ENCODE peak calls at places on chromosomes 12 and 14, in four cellular contexts. Z, H, X and P are unnamed samples. For H3K36me3, the result is how much of the 10 kb centered on the place peaks cover.

GRCh38 chr14:68759912-68760311 is 33.0 kb downstream of the ZFP36L1 start:
- DNase-seq in Z (no peak), H (no peak), X (no peak), P (no peak)

GRCh38 chr12:124233846-124234620 is 60.9 kb upstream of the RFLNA start:
- DNase-seq in Z (no peak), H (no peak), X (no peak), P (no peak)

GRCh38 chr14:44291516-44291915 is 215.6 kb downstream of the FSCB start:
- DNase-seq in Z (no peak), H (no peak), X (no peak), P (no peak)

GRCh38 chr12:47415054-47415453 is 290.8 kb downstream of the RPAP3 start:
- DNase-seq in Z (no peak), H (no peak), X (no peak), P (no peak)

GRCh38 chr12:46800160-46800559 is 25.6 kb downstream of the SLC38A4 start:
- DNase-seq in Z (no peak), H (no peak), X (no peak), P (no peak)

GRCh38 chr12:102053062-102053349 is 8.8 kb downstream of the WASHC3 start:
- DNase-seq in Z (no peak), H (no peak), X (no peak), P (no peak)

GRCh38 chr12:91078501-91078900 is 20.7 kb upstream of the KERA start:
- DNase-seq in Z (no peak), H (no peak), X (no peak), P (no peak)

GRCh38 chr12:89655851-89656250 is 52.8 kb downstream of the ATP2B1 start:
- DNase-seq in Z (no peak), H (no peak), X (no peak), P (no peak)

GRCh38 chr12:5244513-5244972 is 187.4 kb upstream of the NTF3 start:
- DNase-seq in Z (peak), H (no peak), X (no peak), P (no peak)

GRCh38 chr12:4014858-4015224 is 141.6 kb upstream of the PARP11 start:
- DNase-seq in Z (no peak), H (no peak), X (no peak), P (no peak)

GRCh38 chr12:128976120-128976519 is 122.8 kb downstream of the GLT1D1 start:
- DNase-seq in Z (peak), H (peak), X (no peak), P (peak)

GRCh38 chr12:79402626-79403025 is 288.1 kb downstream of the PAWR start:
- DNase-seq in Z (no peak), H (no peak), X (no peak), P (no peak)

GRCh38 chr14:78933948-78934524 is 763.9 kb downstream of the NRXN3 start:
- DNase-seq in Z (peak), H (no peak), X (no peak), P (peak)

GRCh38 chr12:31783996-31784645 is 55.3 kb upstream of the AMN1 start:
- DNase-seq in Z (no peak), H (no peak), X (no peak), P (peak)

GRCh38 chr12:131832393-131833231 is 4.4 kb downstream of the MMP17 start:
- DNase-seq in Z (peak), H (peak), X (no peak), P (peak)

GRCh38 chr14:93648440-93649168 is 139.7 kb downstream of the PRIMA1 start:
- DNase-seq in Z (peak), H (no peak), X (no peak), P (peak)

GRCh38 chr12:76360316-76360715 is 12.1 kb upstream of the BBS10 start:
- DNase-seq in Z (no peak), H (no peak), X (no peak), P (no peak)

GRCh38 chr14:51552768-51553426 is 98.8 kb upstream of the FRMD6 start:
- DNase-seq in Z (peak), H (no peak), X (no peak), P (no peak)

GRCh38 chr14:102241147-102241546 is 63.8 kb downstream of the MOK start:
- DNase-seq in Z (no peak), H (no peak), X (no peak), P (no peak)

DNA sequence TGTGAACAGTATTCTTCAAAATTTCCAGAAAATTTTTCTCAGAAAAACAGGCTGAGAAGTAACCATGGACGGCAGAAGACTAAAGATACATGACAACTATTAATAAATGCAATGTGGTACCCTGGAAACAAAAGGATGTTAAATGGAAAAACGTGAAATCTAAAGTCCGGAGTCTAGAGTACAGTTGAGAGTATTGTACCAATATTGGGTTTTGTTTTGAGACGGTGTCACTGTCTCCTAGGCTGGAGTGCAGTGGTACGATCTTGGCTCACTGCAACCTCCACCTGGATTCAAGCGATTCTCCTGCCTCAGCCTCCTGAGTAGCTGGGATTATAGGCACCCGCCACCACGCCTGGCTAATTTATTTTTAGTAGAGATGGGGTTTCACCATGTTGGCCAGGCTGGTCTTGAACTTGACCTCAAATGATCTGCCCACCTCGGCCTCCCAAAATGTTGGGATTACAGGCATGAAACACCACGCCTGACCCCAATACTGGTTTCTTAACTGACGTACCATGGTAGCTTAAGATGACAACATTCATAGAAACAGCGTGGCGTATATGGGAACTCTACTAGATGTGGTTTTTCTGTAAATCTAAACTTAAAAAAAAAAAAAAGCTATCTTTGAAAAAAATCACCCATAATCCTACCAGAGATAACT is 16.8 kb upstream of the TDG start:
- DNase-seq in Z (no peak), H (no peak), X (no peak), P (no peak)
- H3K36me3 ChIP-seq in Z (under half), H (under half), X (under half), P (half or more)

GRCh38 chr12:112296183-112296582 is 86.0 kb downstream of the HECTD4 start:
- DNase-seq in Z (no peak), H (no peak), X (no peak), P (no peak)
- H3K36me3 ChIP-seq in Z (under half), H (under half), X (under half), P (under half)

GRCh38 chr14:75095690-75096089 is 26.2 kb downstream of the ZC2HC1C start:
- DNase-seq in Z (no peak), H (no peak), X (no peak), P (no peak)
- H3K36me3 ChIP-seq in Z (under half), H (under half), X (under half), P (under half)

DNA sequence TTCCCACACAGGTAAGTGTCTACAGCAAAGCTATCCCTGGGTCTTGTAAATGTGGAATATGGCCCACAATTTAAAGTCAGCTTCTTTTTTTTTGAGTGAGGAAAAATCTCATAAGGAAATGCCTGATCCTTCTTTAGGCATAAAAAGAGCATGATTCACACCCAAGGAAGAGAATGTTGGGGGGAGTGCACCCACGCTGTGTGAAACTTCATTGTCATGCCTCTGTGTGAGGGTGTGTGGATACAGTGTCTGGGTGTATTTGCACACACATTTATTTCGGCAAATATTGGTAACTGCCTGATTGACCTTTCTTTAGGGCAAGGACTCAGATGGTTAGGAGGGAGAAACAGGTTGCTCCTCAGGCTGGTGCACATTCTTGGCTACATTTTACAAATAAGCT is 196.8 kb upstream of the STXBP6 start:
- DNase-seq in Z (no peak), H (no peak), X (no peak), P (no peak)
- H3K36me3 ChIP-seq in Z (under half), H (under half), X (under half), P (under half)